ENCODE peak calls at places on chromosomes 12 and 14, in four cellular contexts. M, O, T and V are unnamed samples.

GRCh38 chr14:36514278-36515104 is 5.5 kb downstream of the NKX2-1 start:
- DNase-seq in O (no peak), T (no peak), M (no peak), V (peak; percentile 41)

GRCh38 chr12:109718390-109718789 is 4.8 kb downstream of the FAM222A start:
- DNase-seq in O (no peak), T (no peak), M (no peak), V (no peak)

GRCh38 chr12:56234746-56235436 is 5.0 kb downstream of the SLC39A5 start:
- DNase-seq in O (no peak), T (no peak), M (no peak), V (no peak)

GRCh38 chr12:9754984-9755383 is 5.7 kb downstream of the CD69 start:
- DNase-seq in T (no peak), O (no peak), M (no peak), V (no peak)

GRCh38 chr12:14613718-14614117 is 46.0 kb upstream of the PLBD1 start:
- DNase-seq in M (no peak), T (no peak), O (peak; percentile 60), V (no peak)

GRCh38 chr14:99321955-99322730 is 50.1 kb upstream of the BCL11B start:
- DNase-seq in O (peak; percentile 29), T (no peak), M (no peak), V (no peak)

GRCh38 chr12:97886548-97887176 is 424.1 kb downstream of the RMST start:
- DNase-seq in O (no peak), T (no peak), M (no peak), V (no peak)

GRCh38 chr14:91327661-91328312 is 83.3 kb upstream of the GPR68 start:
- DNase-seq in O (no peak), M (no peak), T (no peak), V (no peak)

GRCh38 chr12:74689071-74689655 is 151.5 kb downstream of the ATXN7L3B start:
- DNase-seq in O (no peak), M (no peak), T (no peak), V (no peak)

GRCh38 chr14:68084256-68084655 is 264.7 kb downstream of the RAD51B start:
- DNase-seq in M (no peak), O (no peak), T (no peak), V (no peak)

GRCh38 chr14:68089146-68089715 is 269.7 kb downstream of the RAD51B start:
- DNase-seq in T (no peak), M (no peak), O (no peak), V (no peak)

GRCh38 chr14:68085742-68086141 is 266.2 kb downstream of the RAD51B start:
- DNase-seq in M (no peak), O (no peak), T (no peak), V (no peak)

GRCh38 chr14:68082698-68083291 is 263.2 kb downstream of the RAD51B start:
- DNase-seq in M (no peak), O (no peak), T (no peak), V (no peak)

GRCh38 chr14:68088463-68088862 is 268.9 kb downstream of the RAD51B start:
- DNase-seq in T (no peak), O (no peak), M (no peak), V (no peak)
- H3K27ac ChIP-seq in T (no peak overlapping the region), O (no peak overlapping the region), M (no peak overlapping the region), V (peak overlapping the region; percentile 36)

GRCh38 chr14:41586237-41586636 is 20.4 kb upstream of the LRFN5 start:
- DNase-seq in O (no peak), T (no peak), M (no peak), V (no peak)
- TF ChIP-seq CTCF in O (no peak), T (no peak), M (no peak), V (no peak)

DNA sequence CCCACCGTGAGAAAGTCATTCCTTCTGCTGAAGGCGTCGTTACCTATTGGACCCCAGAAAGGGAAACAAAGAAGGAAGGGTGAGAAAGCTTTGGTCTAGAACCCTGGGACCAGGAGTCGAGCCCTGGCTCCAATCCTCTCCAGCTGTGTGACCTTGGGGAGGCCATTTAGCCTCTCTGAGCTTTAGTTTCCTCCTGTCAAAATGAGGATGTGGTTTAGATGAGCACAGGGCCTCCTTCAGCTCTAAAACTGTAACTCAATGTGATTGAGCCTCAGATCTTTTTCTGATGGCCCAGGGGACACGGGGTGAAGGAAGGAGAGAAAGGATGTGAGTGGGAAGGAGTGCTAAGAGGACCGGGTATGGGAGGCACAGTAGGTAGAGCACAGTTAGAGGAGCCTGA is 7.7 kb downstream of the JDP2 start:
- DNase-seq in T (no peak), M (no peak), O (no peak), V (no peak)
- H3K4me1 ChIP-seq in T (peaks cover 9% of the 10 kb centered on the region), M (peaks cover 37% of the 10 kb centered on the region), O (peaks cover 3% of the 10 kb centered on the region), V (peaks cover 95% of the 10 kb centered on the region)

DNA sequence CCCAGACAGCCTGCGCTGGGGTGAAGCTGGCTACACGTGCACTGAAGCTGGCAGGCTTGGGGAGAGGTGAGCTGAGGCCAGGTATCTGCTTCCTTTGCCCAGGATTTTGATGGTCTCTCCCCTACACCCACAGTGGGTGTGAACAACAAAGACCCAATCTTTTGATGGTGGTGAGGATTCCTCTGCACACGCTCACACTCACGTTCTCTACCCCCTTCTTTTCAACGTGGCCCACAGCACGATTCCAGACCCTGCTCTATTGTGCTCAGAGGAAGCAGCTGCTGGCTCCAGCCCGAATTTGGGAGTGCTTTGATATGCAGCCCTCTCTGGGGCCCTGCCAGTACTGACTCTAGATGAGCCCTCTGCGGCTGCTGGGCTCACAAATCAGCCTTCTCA is 4.9 kb downstream of the CD9 start:
- DNase-seq in M (no peak), O (no peak), T (no peak), V (no peak)
- H3K27ac ChIP-seq in M (peak overlapping the region; percentile 96), O (no peak overlapping the region), T (no peak overlapping the region), V (peak overlapping the region; percentile 70)